ENCODE peak calls at places on chromosomes 3 and 15, in five cellular contexts. C is fibroblast of lung, H is left ventricle myocardium inferior, D is neural progenitor cell, A is MM.1S. F is an unnamed sample. For H3K36me3, the result is how much of the 10 kb centered on the place peaks cover.

GRCh38 chr15:50943623-50944022 is 35.1 kb downstream of the AP4E1 start:
- DNase-seq in C (no peak), D (no peak), A (no peak), H (no peak), F (no peak)

GRCh38 chr3:88896026-88896425 is 211.4 kb upstream of the EPHA3 start:
- DNase-seq in H (no peak), A (no peak), C (no peak), D (no peak), F (no peak)

GRCh38 chr3:114392831-114393230 is 99.0 kb downstream of the TIGIT start:
- DNase-seq in C (no peak), H (no peak), A (no peak), D (no peak), F (no peak)

GRCh38 chr3:107085261-107085660 is 292.0 kb upstream of the CCDC54 start:
- DNase-seq in H (no peak), C (peak), A (no peak), D (no peak), F (no peak)

GRCh38 chr3:111194048-111194447 is 122.4 kb downstream of the NECTIN3 start:
- DNase-seq in A (no peak), C (peak), H (no peak), D (no peak), F (no peak)

GRCh38 chr3:140493271-140493670 is 184.6 kb upstream of the TRIM42 start:
- DNase-seq in A (no peak), D (no peak), H (no peak), C (no peak), F (no peak)

GRCh38 chr3:10390641-10391373 is 69.9 kb upstream of the SEC13 start:
- DNase-seq in C (no peak), H (no peak), D (no peak), A (no peak), F (no peak)

GRCh38 chr3:65836047-65836446 is 202.7 kb downstream of the MAGI1 start:
- DNase-seq in C (peak), D (no peak), H (no peak), A (no peak), F (no peak)

GRCh38 chr15:55247766-55248427 is 41.7 kb downstream of the RAB27A start:
- DNase-seq in A (no peak), H (no peak), D (no peak), C (no peak), F (no peak)

GRCh38 chr15:60414016-60414682 is 16.4 kb upstream of the ANXA2 start:
- DNase-seq in D (no peak), C (peak), A (no peak), H (no peak), F (no peak)

GRCh38 chr15:68051907-68052306 is 2.2 kb upstream of the PIAS1 start:
- DNase-seq in C (no peak), D (no peak), A (no peak), H (no peak), F (no peak)

GRCh38 chr15:55897560-55898336 is 95.7 kb downstream of the NEDD4 start:
- DNase-seq in A (no peak), H (peak), C (peak), D (peak), F (no peak)

GRCh38 chr15:70806992-70807712 is 43.8 kb upstream of the UACA start:
- DNase-seq in A (no peak), C (no peak), H (peak), D (no peak), F (no peak)

GRCh38 chr15:75114327-75114726 is 87.4 kb upstream of the C15orf39 start:
- DNase-seq in D (no peak), A (no peak), C (no peak), H (no peak), F (no peak)

GRCh38 chr3:144556392-144556791 is 584.8 kb downstream of the DIPK2A start:
- DNase-seq in C (peak), H (no peak), A (no peak), D (no peak), F (peak)

GRCh38 chr3:9951962-9952805 is at the start of gene PRRT3:
- DNase-seq in A (peak), D (peak), H (no peak), C (peak), F (peak)

GRCh38 chr3:166013073-166013679 is 176.0 kb upstream of the BCHE start:
- DNase-seq in C (peak), A (peak), H (no peak), D (peak), F (no peak)

GRCh38 chr3:52046186-52046913 is 10.0 kb downstream of the DUSP7 start:
- DNase-seq in A (no peak), C (peak), H (no peak), D (no peak), F (no peak)

GRCh38 chr3:117547956-117548550 is 838.5 kb downstream of the TUSC7 start:
- DNase-seq in A (no peak), H (no peak), C (peak), D (no peak), F (no peak)

GRCh38 chr3:98991393-98991792 is 89.9 kb upstream of the DCBLD2 start:
- DNase-seq in D (no peak), A (no peak), H (no peak), C (no peak), F (no peak)

GRCh38 chr15:66923438-66923881 is 141.9 kb upstream of the SMAD3 start:
- DNase-seq in D (peak), H (no peak), C (no peak), A (no peak), F (no peak)

GRCh38 chr3:97121386-97121785 is 307.0 kb downstream of the EPHA6 start:
- DNase-seq in C (no peak), H (no peak), D (no peak), A (no peak), F (no peak)

GRCh38 chr15:43930556-43930955 is 103.8 kb downstream of the WDR76 start:
- DNase-seq in C (no peak), A (no peak), H (peak), D (no peak), F (no peak)

GRCh38 chr3:38120690-38121450 is 16.1 kb downstream of the ACAA1 start:
- DNase-seq in C (no peak), D (no peak), H (no peak), A (no peak), F (no peak)

GRCh38 chr3:38118421-38119247 is 18.3 kb downstream of the ACAA1 start:
- DNase-seq in C (no peak), D (no peak), A (no peak), H (no peak), F (no peak)

GRCh38 chr3:38119248-38119544 is 17.7 kb downstream of the ACAA1 start:
- DNase-seq in C (no peak), A (no peak), D (no peak), H (no peak), F (no peak)

GRCh38 chr3:38121451-38121831 is 15.5 kb downstream of the ACAA1 start:
- DNase-seq in H (no peak), A (no peak), D (no peak), C (no peak), F (no peak)

DNA sequence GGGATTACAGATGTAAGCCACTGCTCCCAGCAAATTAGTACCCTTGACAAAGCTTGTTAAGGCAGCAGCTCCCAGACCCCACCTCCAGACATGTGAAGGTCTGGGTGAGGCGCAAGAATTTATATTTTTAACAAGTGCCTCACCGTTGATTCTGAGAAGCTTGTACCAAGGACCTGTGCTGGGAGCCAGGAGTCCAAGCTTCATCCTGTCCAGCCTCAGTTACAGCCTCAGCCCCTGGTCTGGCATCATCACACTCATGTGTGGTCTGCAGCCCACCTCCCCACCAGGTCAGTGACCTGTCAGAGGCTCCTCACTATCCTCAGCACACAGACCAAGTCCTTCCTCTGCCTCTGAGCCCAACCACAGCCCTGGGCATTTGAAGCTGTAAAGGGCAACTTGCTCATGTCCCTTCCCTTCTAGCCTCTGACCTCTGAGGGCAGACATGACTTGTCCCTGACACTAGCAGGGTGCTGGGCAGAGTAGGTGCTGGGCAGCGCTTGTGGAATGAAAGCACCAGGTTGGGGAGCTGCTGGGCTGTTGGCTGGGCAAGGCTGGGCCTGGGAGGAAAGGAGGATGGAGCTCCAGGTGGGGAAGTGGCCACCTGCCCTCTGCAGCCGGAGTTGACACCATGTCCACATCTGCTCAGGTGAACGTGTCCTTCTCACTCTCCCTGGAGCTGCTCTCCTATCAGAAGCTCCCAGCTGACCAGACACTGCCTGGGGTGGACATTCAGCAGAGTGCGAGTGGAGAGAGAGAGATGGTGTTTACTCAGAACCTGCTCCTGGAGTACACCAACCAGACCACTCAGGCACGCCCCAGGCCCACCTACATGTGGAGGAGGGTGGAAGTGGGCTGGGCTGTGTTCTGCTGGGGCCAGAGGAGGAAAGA is 16.9 kb downstream of the ACAA1 start:
- DNase-seq in H (no peak), D (no peak), C (no peak), A (no peak), F (no peak)
- H3K36me3 ChIP-seq in H (half or more), D (under half), C (under half), A (under half), F (under half)

GRCh38 chr15:33964665-33965040 is 3.6 kb upstream of the CHRM5 start:
- DNase-seq in D (no peak), A (no peak), C (peak), H (no peak), F (no peak)
- H3K4me3 ChIP-seq in D (no peak), A (no peak), C (no peak), H (no peak), F (no peak)

DNA sequence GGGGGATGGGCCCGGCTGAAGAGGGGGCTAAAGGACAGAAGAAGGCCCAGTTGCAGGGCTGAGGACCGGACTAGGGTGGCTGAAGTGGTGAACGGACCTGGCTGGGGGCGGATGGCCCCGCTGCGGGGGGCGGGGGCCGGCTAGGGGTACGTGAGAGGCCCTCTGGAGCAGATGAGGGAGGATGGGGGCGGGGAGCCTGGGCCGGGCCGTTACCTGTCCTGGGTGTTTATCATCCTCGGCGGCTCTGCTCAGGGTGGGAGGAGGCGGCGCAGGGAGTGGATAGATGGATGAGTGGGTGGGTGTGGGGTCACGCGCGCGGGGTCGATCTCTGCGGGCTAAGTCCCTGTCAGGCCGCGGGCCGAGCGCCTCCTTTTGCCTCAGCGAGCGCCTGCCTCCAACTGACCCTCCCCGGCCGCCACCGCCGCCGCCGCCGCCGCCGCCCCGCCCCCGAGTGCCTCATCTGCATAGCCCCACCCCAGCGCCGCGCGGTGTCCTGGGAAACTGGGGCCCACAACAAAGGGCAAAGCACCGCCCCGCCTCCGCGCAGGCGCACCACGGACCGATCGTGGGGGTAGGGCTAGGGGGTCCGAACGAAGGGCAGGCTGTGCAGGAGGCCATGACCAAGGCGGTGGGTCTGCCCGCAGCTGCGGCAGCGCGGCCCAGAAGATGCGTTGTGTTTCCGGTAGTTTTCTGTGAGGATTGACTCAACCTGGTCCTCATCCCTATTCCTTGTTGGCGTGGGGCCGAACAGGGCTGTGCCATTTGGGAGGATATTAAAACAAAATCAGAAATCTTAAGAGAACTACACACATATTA is 72.4 kb downstream of the RBPMS2 start:
- DNase-seq in C (peak), D (peak), H (peak), A (peak), F (peak)
- H3K36me3 ChIP-seq in C (under half), D (under half), H (under half), A (under half), F (under half)

GRCh38 chr15:65355173-65355982 is 22.4 kb downstream of the IGDCC3 start:
- DNase-seq in H (no peak), D (peak), C (no peak), A (no peak), F (no peak)
- H3K4me3 ChIP-seq in H (peak), D (peak), C (no peak), A (peak), F (no peak)

GRCh38 chr3:126991366-126992200 is 8.7 kb downstream of the PLXNA1 start:
- DNase-seq in C (no peak), D (no peak), H (no peak), A (no peak), F (no peak)

GRCh38 chr3:126990890-126991289 is 8.0 kb downstream of the PLXNA1 start:
- DNase-seq in C (no peak), D (no peak), A (no peak), H (no peak), F (no peak)

GRCh38 chr3:126992776-126993175 is 9.9 kb downstream of the PLXNA1 start:
- DNase-seq in D (no peak), H (no peak), C (no peak), A (no peak), F (no peak)

GRCh38 chr3:126993436-126993835 is 10.5 kb downstream of the PLXNA1 start:
- DNase-seq in H (no peak), C (no peak), D (no peak), A (no peak), F (no peak)

GRCh38 chr3:126992216-126992615 is 9.3 kb downstream of the PLXNA1 start:
- DNase-seq in C (no peak), D (no peak), A (no peak), H (no peak), F (no peak)
- H3K36me3 ChIP-seq in C (under half), D (under half), A (under half), H (under half), F (under half)

GRCh38 chr3:134651347-134652041 is 672 bp upstream of the KY start:
- DNase-seq in A (peak), C (peak), H (peak), D (peak), F (no peak)
- H3K4me3 ChIP-seq in A (peak), C (peak), H (peak), D (peak), F (no peak)

DNA sequence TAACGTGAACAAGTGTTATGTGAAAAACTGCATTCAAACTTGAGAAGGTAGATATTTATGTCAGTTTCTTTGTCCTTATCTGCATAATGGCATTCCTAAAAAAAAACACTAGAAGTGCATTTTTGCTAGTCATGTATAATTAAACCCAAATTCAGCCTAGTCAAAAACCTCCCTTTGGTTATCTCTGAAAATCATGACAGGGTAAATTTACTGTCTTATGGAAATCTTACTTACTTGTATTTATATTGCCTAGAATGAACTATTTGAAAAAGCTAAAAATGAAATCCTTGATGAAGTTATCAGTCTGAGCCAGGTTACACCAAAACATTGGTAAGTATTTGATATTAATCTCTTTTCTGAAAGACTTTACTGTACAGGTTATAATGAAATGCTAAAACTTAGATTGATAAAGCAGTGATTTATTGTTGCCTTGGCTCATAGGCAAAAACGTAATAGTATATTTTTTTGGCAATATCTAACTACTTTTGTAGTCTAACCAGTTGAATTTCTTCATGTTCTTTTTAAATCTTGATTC is 55.6 kb downstream of the OPA1 start:
- DNase-seq in C (no peak), A (no peak), D (no peak), H (no peak), F (no peak)
- H3K36me3 ChIP-seq in C (under half), A (under half), D (under half), H (half or more), F (under half)

GRCh38 chr3:13017361-13018038 is 55.7 kb downstream of the IQSEC1 start:
- DNase-seq in H (no peak), A (no peak), C (no peak), D (no peak), F (no peak)

GRCh38 chr3:13015286-13016082 is 57.7 kb downstream of the IQSEC1 start:
- DNase-seq in C (no peak), H (no peak), D (no peak), A (peak), F (peak)

GRCh38 chr3:13014755-13015285 is 58.4 kb downstream of the IQSEC1 start:
- DNase-seq in H (no peak), A (peak), C (no peak), D (no peak), F (no peak)

GRCh38 chr3:13016726-13017255 is 56.4 kb downstream of the IQSEC1 start:
- DNase-seq in A (peak), C (no peak), H (no peak), D (no peak), F (no peak)

DNA sequence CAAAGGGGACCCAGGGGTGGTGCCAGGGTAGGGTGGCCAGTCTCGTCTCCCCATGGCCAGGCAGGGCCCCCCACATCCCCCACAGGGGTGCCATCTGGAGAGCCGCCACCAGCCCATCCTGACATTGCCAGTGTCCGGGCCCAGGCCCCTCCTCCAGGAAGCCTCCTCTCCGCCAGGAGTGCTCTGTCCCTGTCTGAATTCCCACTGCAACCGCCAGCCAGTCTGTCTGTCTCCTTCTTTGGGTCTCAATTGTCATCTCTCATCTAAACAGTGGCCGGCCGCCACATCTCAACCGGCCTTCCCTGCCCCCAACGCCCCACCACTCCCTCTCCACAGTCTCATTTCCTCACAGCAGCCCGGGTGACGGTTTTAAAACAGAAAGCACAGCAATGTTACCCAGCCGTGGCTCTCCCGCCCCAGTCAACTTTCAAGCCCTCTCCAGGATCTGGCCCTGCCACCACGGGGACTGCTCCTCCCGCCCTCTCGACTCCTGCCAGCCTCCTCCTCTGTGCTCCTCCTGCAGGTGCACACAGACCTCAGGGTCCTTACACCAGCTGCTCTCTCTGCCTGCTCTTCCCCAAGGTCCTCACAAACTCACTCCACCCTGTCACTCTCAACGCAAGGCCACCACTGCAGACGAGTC is 57.0 kb downstream of the IQSEC1 start:
- DNase-seq in D (no peak), C (no peak), A (peak), H (peak), F (peak)
- H3K4me3 ChIP-seq in D (no peak), C (no peak), A (peak), H (peak), F (peak)